ENCODE peak calls at places on chromosomes 16 and 17, in ten cellular contexts. O is stimulated activated naive CD8-positive, alpha-beta T cell treated with anti-CD3 and anti-CD28 coated beads, Interleukin-15, amount 100 ng/mL, for 72 hours; T is naive B cell; Z is esophagus squamous epithelium; K is lung microvascular endothelial cell; U is naive thymus-derived CD4-positive, alpha-beta T cell; J is NCI-H446; W is substantia nigra; G is C1 segment of cervical spinal cord; M is GM23248. Q is an unnamed sample.

GRCh38 chr17:80354381-80354780 is 60.6 kb upstream of the ENDOV start:
- DNase-seq in O (no peak), T (no peak), Z (no peak), K (no peak), U (no peak), J (no peak), W (no peak), G (no peak), M (no peak), Q (no peak)

GRCh38 chr17:5555254-5555653 is 29.1 kb downstream of the NLRP1 start:
- DNase-seq in O (no peak), T (no peak), Z (no peak), K (no peak), U (no peak), J (no peak), W (no peak), G (no peak), M (peak; percentile 88), Q (no peak)

GRCh38 chr16:85433477-85433876 is 179.6 kb upstream of the GSE1 start:
- DNase-seq in O (no peak), T (no peak), Z (no peak), K (no peak), U (no peak), J (no peak), W (no peak), G (no peak), M (no peak), Q (no peak)

GRCh38 chr17:68512967-68513474 is 791 bp downstream of the PRKAR1A start:
- DNase-seq in O (peak; percentile 24), T (no peak), Z (no peak), K (peak; percentile 24), U (peak; percentile 11), J (no peak), W (no peak), G (peak; percentile 67), M (peak; percentile 69), Q (peak; percentile 71)

GRCh38 chr17:49820773-49821172 is 27.1 kb downstream of the TAC4 start:
- DNase-seq in O (no peak), T (no peak), Z (no peak), K (no peak), U (no peak), J (no peak), W (no peak), G (no peak), M (no peak), Q (no peak)

GRCh38 chr16:89067677-89068076 is 26.0 kb upstream of the ACSF3 start:
- DNase-seq in O (no peak), T (peak; percentile 39), Z (no peak), K (no peak), U (no peak), J (no peak), W (no peak), G (no peak), M (no peak), Q (no peak)

GRCh38 chr16:19410435-19411153 is 7.1 kb upstream of the TMC5 start:
- DNase-seq in O (no peak), T (no peak), Z (no peak), K (no peak), U (no peak), J (no peak), W (no peak), G (peak; percentile 1), M (peak; percentile 16), Q (no peak)

GRCh38 chr16:85681255-85681654 is 7.5 kb downstream of the GINS2 start:
- DNase-seq in O (no peak), T (no peak), Z (no peak), K (no peak), U (no peak), J (no peak), W (no peak), G (no peak), M (no peak), Q (no peak)

GRCh38 chr17:30555942-30556341 is 78.7 kb downstream of the GOSR1 start:
- DNase-seq in O (no peak), T (no peak), Z (no peak), K (no peak), U (no peak), J (no peak), W (no peak), G (no peak), M (no peak), Q (no peak)

GRCh38 chr17:8658800-8659199 is 28.3 kb upstream of the MYH10 start:
- DNase-seq in O (no peak), T (no peak), Z (no peak), K (no peak), U (no peak), J (no peak), W (no peak), G (no peak), M (no peak), Q (peak; percentile 3)

GRCh38 chr16:22091721-22092120 is 620 bp upstream of the VWA3A start:
- DNase-seq in O (no peak), T (no peak), Z (no peak), K (no peak), U (no peak), J (no peak), W (no peak), G (no peak), M (no peak), Q (no peak)

GRCh38 chr17:43753488-43754129 is 5.0 kb downstream of the SOST start:
- DNase-seq in O (no peak), T (no peak), Z (no peak), K (no peak), U (no peak), J (no peak), W (no peak), G (no peak), M (peak; percentile 66), Q (no peak)

GRCh38 chr17:29032798-29033197 is 10.1 kb upstream of the PIPOX start:
- DNase-seq in O (no peak), T (no peak), Z (no peak), K (no peak), U (no peak), J (no peak), W (no peak), G (no peak), M (no peak), Q (no peak)

GRCh38 chr17:58387834-58388233 is 29.5 kb downstream of the RNF43 start:
- DNase-seq in O (no peak), T (no peak), Z (no peak), K (no peak), U (no peak), J (no peak), W (no peak), G (no peak), M (no peak), Q (no peak)

GRCh38 chr17:1231456-1231855 is 38.8 kb upstream of the BHLHA9 start:
- DNase-seq in O (no peak), T (no peak), Z (no peak), K (no peak), U (no peak), J (no peak), W (no peak), G (no peak), M (peak; percentile 87), Q (peak; percentile 71)

GRCh38 chr17:7380855-7381683 is at the start of gene TNK1:
- DNase-seq in O (no peak), T (no peak), Z (no peak), K (no peak), U (no peak), J (no peak), W (no peak), G (no peak), M (peak; percentile 48), Q (peak; percentile 70)